ENCODE peak calls at places on chromosomes 5 and 9, in eight cellular contexts. One of them, this sample, is unnamed. For H3K4me1 and H3K36me3, the result is how much of the 10 kb centered on the place peaks cover.

GRCh38 chr9:114503009-114503408 is 2.3 kb downstream of the WHRN start:
- DNase-seq in esophagus muscularis mucosa: no peak
- DNase-seq in colonic mucosa: no peak
- DNase-seq in tibial nerve: no peak
- DNase-seq in CD4-positive, CD25-positive, alpha-beta regulatory T cell: no peak
- DNase-seq in kidney: peak
- DNase-seq in heart right ventricle: no peak
- DNase-seq in cardiac muscle cell: no peak
- DNase-seq in this sample: no peak

GRCh38 chr9:134532084-134532483 is 109.5 kb upstream of the COL5A1 start:
- DNase-seq in esophagus muscularis mucosa: no peak
- DNase-seq in colonic mucosa: no peak
- DNase-seq in tibial nerve: no peak
- DNase-seq in CD4-positive, CD25-positive, alpha-beta regulatory T cell: no peak
- DNase-seq in kidney: peak
- DNase-seq in heart right ventricle: no peak
- DNase-seq in cardiac muscle cell: no peak
- DNase-seq in this sample: no peak

GRCh38 chr9:127311239-127311741 is 46.7 kb downstream of the GARNL3 start:
- DNase-seq in esophagus muscularis mucosa: peak
- DNase-seq in colonic mucosa: peak
- DNase-seq in tibial nerve: peak
- DNase-seq in CD4-positive, CD25-positive, alpha-beta regulatory T cell: no peak
- DNase-seq in kidney: no peak
- DNase-seq in heart right ventricle: peak
- DNase-seq in cardiac muscle cell: peak
- DNase-seq in this sample: no peak

GRCh38 chr9:115946530-115946929 is 207.1 kb upstream of the PAPPA start:
- DNase-seq in esophagus muscularis mucosa: no peak
- DNase-seq in colonic mucosa: no peak
- DNase-seq in tibial nerve: no peak
- DNase-seq in CD4-positive, CD25-positive, alpha-beta regulatory T cell: no peak
- DNase-seq in kidney: no peak
- DNase-seq in heart right ventricle: no peak
- DNase-seq in cardiac muscle cell: no peak
- DNase-seq in this sample: no peak

GRCh38 chr9:117929873-117930272 is 225.7 kb downstream of the TLR4 start:
- DNase-seq in esophagus muscularis mucosa: no peak
- DNase-seq in colonic mucosa: no peak
- DNase-seq in tibial nerve: no peak
- DNase-seq in CD4-positive, CD25-positive, alpha-beta regulatory T cell: no peak
- DNase-seq in kidney: no peak
- DNase-seq in heart right ventricle: peak
- DNase-seq in cardiac muscle cell: no peak
- DNase-seq in this sample: no peak

GRCh38 chr9:137320555-137321384 is 18.7 kb upstream of the NRARP start:
- DNase-seq in esophagus muscularis mucosa: no peak
- DNase-seq in colonic mucosa: no peak
- DNase-seq in tibial nerve: no peak
- DNase-seq in CD4-positive, CD25-positive, alpha-beta regulatory T cell: no peak
- DNase-seq in kidney: peak
- DNase-seq in heart right ventricle: no peak
- DNase-seq in cardiac muscle cell: no peak
- DNase-seq in this sample: no peak

GRCh38 chr5:17276445-17276844 is 59.0 kb downstream of the BASP1 start:
- DNase-seq in esophagus muscularis mucosa: no peak
- DNase-seq in colonic mucosa: no peak
- DNase-seq in tibial nerve: no peak
- DNase-seq in CD4-positive, CD25-positive, alpha-beta regulatory T cell: no peak
- DNase-seq in kidney: no peak
- DNase-seq in heart right ventricle: no peak
- DNase-seq in cardiac muscle cell: no peak
- DNase-seq in this sample: no peak

GRCh38 chr9:133429641-133430161 is 7.5 kb downstream of the ADAMTS13 start:
- DNase-seq in esophagus muscularis mucosa: no peak
- DNase-seq in colonic mucosa: peak
- DNase-seq in tibial nerve: no peak
- DNase-seq in CD4-positive, CD25-positive, alpha-beta regulatory T cell: no peak
- DNase-seq in kidney: no peak
- DNase-seq in heart right ventricle: peak
- DNase-seq in cardiac muscle cell: peak
- DNase-seq in this sample: no peak

GRCh38 chr9:88418025-88418424 is 29.8 kb downstream of the SPIN1 start:
- DNase-seq in esophagus muscularis mucosa: no peak
- DNase-seq in colonic mucosa: no peak
- DNase-seq in tibial nerve: no peak
- DNase-seq in CD4-positive, CD25-positive, alpha-beta regulatory T cell: no peak
- DNase-seq in kidney: no peak
- DNase-seq in heart right ventricle: no peak
- DNase-seq in cardiac muscle cell: no peak
- DNase-seq in this sample: no peak

GRCh38 chr5:149646564-149646963 is 65.3 kb downstream of the ARHGEF37 start:
- DNase-seq in esophagus muscularis mucosa: no peak
- DNase-seq in colonic mucosa: no peak
- DNase-seq in tibial nerve: no peak
- DNase-seq in CD4-positive, CD25-positive, alpha-beta regulatory T cell: no peak
- DNase-seq in kidney: no peak
- DNase-seq in heart right ventricle: peak
- DNase-seq in cardiac muscle cell: peak
- DNase-seq in this sample: no peak

GRCh38 chr9:12289711-12290110 is 403.5 kb upstream of the TYRP1 start:
- DNase-seq in esophagus muscularis mucosa: no peak
- DNase-seq in colonic mucosa: no peak
- DNase-seq in tibial nerve: no peak
- DNase-seq in CD4-positive, CD25-positive, alpha-beta regulatory T cell: no peak
- DNase-seq in kidney: no peak
- DNase-seq in heart right ventricle: no peak
- DNase-seq in cardiac muscle cell: no peak
- DNase-seq in this sample: no peak

GRCh38 chr9:138024131-138024530 is 146.5 kb downstream of the CACNA1B start:
- DNase-seq in esophagus muscularis mucosa: no peak
- DNase-seq in colonic mucosa: no peak
- DNase-seq in tibial nerve: no peak
- DNase-seq in CD4-positive, CD25-positive, alpha-beta regulatory T cell: no peak
- DNase-seq in kidney: peak
- DNase-seq in heart right ventricle: no peak
- DNase-seq in cardiac muscle cell: no peak
- DNase-seq in this sample: no peak

GRCh38 chr5:38249812-38250211 is 8.5 kb upstream of the EGFLAM start:
- DNase-seq in esophagus muscularis mucosa: no peak
- DNase-seq in colonic mucosa: no peak
- DNase-seq in tibial nerve: no peak
- DNase-seq in CD4-positive, CD25-positive, alpha-beta regulatory T cell: no peak
- DNase-seq in kidney: no peak
- DNase-seq in heart right ventricle: no peak
- DNase-seq in cardiac muscle cell: no peak
- DNase-seq in this sample: no peak

GRCh38 chr9:125343518-125344284 is 82.1 kb downstream of the GAPVD1 start:
- DNase-seq in esophagus muscularis mucosa: no peak
- DNase-seq in colonic mucosa: no peak
- DNase-seq in tibial nerve: no peak
- DNase-seq in CD4-positive, CD25-positive, alpha-beta regulatory T cell: no peak
- DNase-seq in kidney: no peak
- DNase-seq in heart right ventricle: peak
- DNase-seq in cardiac muscle cell: no peak
- DNase-seq in this sample: no peak

GRCh38 chr9:89380437-89381307 is 62.4 kb downstream of the SECISBP2 start:
- DNase-seq in esophagus muscularis mucosa: no peak
- DNase-seq in colonic mucosa: no peak
- DNase-seq in tibial nerve: no peak
- DNase-seq in CD4-positive, CD25-positive, alpha-beta regulatory T cell: no peak
- DNase-seq in kidney: no peak
- DNase-seq in heart right ventricle: no peak
- DNase-seq in cardiac muscle cell: peak
- DNase-seq in this sample: no peak

GRCh38 chr5:167573274-167574127 is 717.9 kb upstream of the WWC1 start:
- DNase-seq in esophagus muscularis mucosa: no peak
- DNase-seq in colonic mucosa: no peak
- DNase-seq in tibial nerve: no peak
- DNase-seq in CD4-positive, CD25-positive, alpha-beta regulatory T cell: no peak
- DNase-seq in kidney: no peak
- DNase-seq in heart right ventricle: no peak
- DNase-seq in cardiac muscle cell: peak
- DNase-seq in this sample: no peak
- H3K4me3 ChIP-seq in esophagus muscularis mucosa: peak
- H3K4me3 ChIP-seq in colonic mucosa: no peak
- H3K4me3 ChIP-seq in tibial nerve: no peak
- H3K4me3 ChIP-seq in CD4-positive, CD25-positive, alpha-beta regulatory T cell: no peak
- H3K4me3 ChIP-seq in kidney: peak
- H3K4me3 ChIP-seq in heart right ventricle: peak
- H3K4me3 ChIP-seq in cardiac muscle cell: peak
- H3K4me3 ChIP-seq in this sample: no peak

GRCh38 chr9:93464395-93464794 is 11.0 kb upstream of the FAM120AOS start:
- DNase-seq in esophagus muscularis mucosa: no peak
- DNase-seq in colonic mucosa: no peak
- DNase-seq in tibial nerve: no peak
- DNase-seq in CD4-positive, CD25-positive, alpha-beta regulatory T cell: no peak
- DNase-seq in kidney: no peak
- DNase-seq in heart right ventricle: no peak
- DNase-seq in cardiac muscle cell: no peak
- DNase-seq in this sample: no peak

GRCh38 chr9:93463638-93464248 is 10.4 kb upstream of the FAM120AOS start:
- DNase-seq in esophagus muscularis mucosa: no peak
- DNase-seq in colonic mucosa: no peak
- DNase-seq in tibial nerve: no peak
- DNase-seq in CD4-positive, CD25-positive, alpha-beta regulatory T cell: no peak
- DNase-seq in kidney: no peak
- DNase-seq in heart right ventricle: no peak
- DNase-seq in cardiac muscle cell: no peak
- DNase-seq in this sample: no peak

GRCh38 chr9:93466416-93467061 is 13.2 kb upstream of the FAM120AOS start:
- DNase-seq in esophagus muscularis mucosa: no peak
- DNase-seq in colonic mucosa: no peak
- DNase-seq in tibial nerve: no peak
- DNase-seq in CD4-positive, CD25-positive, alpha-beta regulatory T cell: no peak
- DNase-seq in kidney: no peak
- DNase-seq in heart right ventricle: no peak
- DNase-seq in cardiac muscle cell: no peak
- DNase-seq in this sample: no peak

GRCh38 chr9:93465853-93466252 is 12.5 kb upstream of the FAM120AOS start:
- DNase-seq in esophagus muscularis mucosa: no peak
- DNase-seq in colonic mucosa: no peak
- DNase-seq in tibial nerve: no peak
- DNase-seq in CD4-positive, CD25-positive, alpha-beta regulatory T cell: no peak
- DNase-seq in kidney: no peak
- DNase-seq in heart right ventricle: no peak
- DNase-seq in cardiac muscle cell: no peak
- DNase-seq in this sample: no peak

DNA sequence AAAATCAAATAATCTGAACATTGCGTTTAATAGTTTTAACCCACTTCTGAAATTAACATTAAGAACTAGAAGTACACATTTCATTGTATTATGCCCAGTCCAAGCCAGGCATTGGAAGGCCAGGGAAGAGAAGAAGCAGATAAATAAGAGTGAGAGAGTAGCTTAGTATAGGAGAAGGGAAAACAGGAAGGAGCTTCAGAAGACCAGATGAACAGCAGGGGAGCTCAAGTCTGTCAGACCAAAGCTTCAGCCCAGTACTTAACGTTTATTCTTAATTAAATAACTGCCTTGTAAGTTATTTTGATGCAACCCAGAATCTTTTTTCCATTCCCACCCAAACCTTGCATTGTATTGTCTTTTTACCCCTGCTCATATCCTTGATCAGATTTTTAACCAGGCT is 11.5 kb upstream of the FAM120AOS start:
- DNase-seq in esophagus muscularis mucosa: no peak
- DNase-seq in colonic mucosa: no peak
- DNase-seq in tibial nerve: no peak
- DNase-seq in CD4-positive, CD25-positive, alpha-beta regulatory T cell: no peak
- DNase-seq in kidney: no peak
- DNase-seq in heart right ventricle: no peak
- DNase-seq in cardiac muscle cell: no peak
- DNase-seq in this sample: no peak
- H3K4me1 ChIP-seq in esophagus muscularis mucosa: half or more
- H3K4me1 ChIP-seq in colonic mucosa: under half
- H3K4me1 ChIP-seq in tibial nerve: half or more
- H3K4me1 ChIP-seq in CD4-positive, CD25-positive, alpha-beta regulatory T cell: half or more
- H3K4me1 ChIP-seq in kidney: under half
- H3K4me1 ChIP-seq in heart right ventricle: half or more
- H3K4me1 ChIP-seq in cardiac muscle cell: under half
- H3K4me1 ChIP-seq in this sample: under half

DNA sequence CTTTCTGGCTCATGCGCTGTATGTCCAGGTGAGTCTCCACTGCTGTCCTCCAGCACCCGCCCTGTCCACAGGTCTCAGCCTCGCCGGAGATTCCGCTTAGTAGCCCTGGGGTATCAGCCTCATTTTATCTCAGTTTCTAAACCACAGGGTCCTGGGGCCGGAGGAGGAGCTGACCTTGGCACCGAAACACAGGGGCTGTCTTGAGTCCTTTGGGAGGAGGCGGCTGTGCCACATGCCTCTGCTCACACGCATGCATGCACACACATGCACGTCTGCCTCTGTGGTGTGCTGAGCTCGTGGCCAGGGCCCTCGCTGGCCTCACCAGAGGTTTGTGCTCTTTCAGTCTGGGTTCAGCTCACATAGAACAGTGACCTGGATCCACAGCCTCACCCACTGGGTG is 23.3 kb downstream of the TRIP13 start:
- DNase-seq in esophagus muscularis mucosa: no peak
- DNase-seq in colonic mucosa: no peak
- DNase-seq in tibial nerve: no peak
- DNase-seq in CD4-positive, CD25-positive, alpha-beta regulatory T cell: no peak
- DNase-seq in kidney: no peak
- DNase-seq in heart right ventricle: no peak
- DNase-seq in cardiac muscle cell: no peak
- DNase-seq in this sample: no peak
- H3K36me3 ChIP-seq in esophagus muscularis mucosa: under half
- H3K36me3 ChIP-seq in colonic mucosa: under half
- H3K36me3 ChIP-seq in tibial nerve: under half
- H3K36me3 ChIP-seq in CD4-positive, CD25-positive, alpha-beta regulatory T cell: under half
- H3K36me3 ChIP-seq in kidney: under half
- H3K36me3 ChIP-seq in heart right ventricle: under half
- H3K36me3 ChIP-seq in cardiac muscle cell: under half
- H3K36me3 ChIP-seq in this sample: under half

GRCh38 chr5:158741296-158741695 is 358.4 kb downstream of the EBF1 start:
- DNase-seq in esophagus muscularis mucosa: no peak
- DNase-seq in colonic mucosa: no peak
- DNase-seq in tibial nerve: no peak
- DNase-seq in CD4-positive, CD25-positive, alpha-beta regulatory T cell: no peak
- DNase-seq in kidney: no peak
- DNase-seq in heart right ventricle: no peak
- DNase-seq in cardiac muscle cell: no peak
- DNase-seq in this sample: no peak

GRCh38 chr5:158739941-158740340 is 359.8 kb downstream of the EBF1 start:
- DNase-seq in esophagus muscularis mucosa: no peak
- DNase-seq in colonic mucosa: no peak
- DNase-seq in tibial nerve: no peak
- DNase-seq in CD4-positive, CD25-positive, alpha-beta regulatory T cell: no peak
- DNase-seq in kidney: no peak
- DNase-seq in heart right ventricle: peak
- DNase-seq in cardiac muscle cell: peak
- DNase-seq in this sample: no peak

GRCh38 chr5:158736134-158736533 is 363.6 kb downstream of the EBF1 start:
- DNase-seq in esophagus muscularis mucosa: no peak
- DNase-seq in colonic mucosa: no peak
- DNase-seq in tibial nerve: no peak
- DNase-seq in CD4-positive, CD25-positive, alpha-beta regulatory T cell: no peak
- DNase-seq in kidney: no peak
- DNase-seq in heart right ventricle: peak
- DNase-seq in cardiac muscle cell: no peak
- DNase-seq in this sample: no peak

GRCh38 chr5:158740358-158740757 is 359.4 kb downstream of the EBF1 start:
- DNase-seq in esophagus muscularis mucosa: no peak
- DNase-seq in colonic mucosa: no peak
- DNase-seq in tibial nerve: no peak
- DNase-seq in CD4-positive, CD25-positive, alpha-beta regulatory T cell: no peak
- DNase-seq in kidney: no peak
- DNase-seq in heart right ventricle: no peak
- DNase-seq in cardiac muscle cell: no peak
- DNase-seq in this sample: no peak

GRCh38 chr5:158737536-158738027 is 362.1 kb downstream of the EBF1 start:
- DNase-seq in esophagus muscularis mucosa: no peak
- DNase-seq in colonic mucosa: no peak
- DNase-seq in tibial nerve: no peak
- DNase-seq in CD4-positive, CD25-positive, alpha-beta regulatory T cell: no peak
- DNase-seq in kidney: no peak
- DNase-seq in heart right ventricle: no peak
- DNase-seq in cardiac muscle cell: peak
- DNase-seq in this sample: no peak
- H3K4me3 ChIP-seq in esophagus muscularis mucosa: no peak
- H3K4me3 ChIP-seq in colonic mucosa: no peak
- H3K4me3 ChIP-seq in tibial nerve: no peak
- H3K4me3 ChIP-seq in CD4-positive, CD25-positive, alpha-beta regulatory T cell: no peak
- H3K4me3 ChIP-seq in kidney: no peak
- H3K4me3 ChIP-seq in heart right ventricle: no peak
- H3K4me3 ChIP-seq in cardiac muscle cell: no peak
- H3K4me3 ChIP-seq in this sample: no peak